ENCODE peak calls at places on chromosomes 3 and 15, in four cellular contexts. B is mucosa of descending colon, X is uterus, R is upper lobe of right lung. W is an unnamed sample. For H3K4me1, the result is how much of the 10 kb centered on the place peaks cover.

GRCh38 chr3:14113964-14114667 is 10.6 kb downstream of the CHCHD4 start:
- DNase-seq in B (peak), X (no peak), R (no peak), W (no peak)

GRCh38 chr3:53616330-53616729 is 121.9 kb downstream of the CACNA1D start:
- DNase-seq in B (no peak), X (no peak), R (no peak), W (no peak)

GRCh38 chr15:60121845-60122244 is 117.7 kb downstream of the FOXB1 start:
- DNase-seq in B (no peak), X (no peak), R (no peak), W (no peak)

GRCh38 chr3:126782554-126782953 is 78.5 kb downstream of the CHCHD6 start:
- DNase-seq in B (peak), X (no peak), R (no peak), W (no peak)

GRCh38 chr15:43525131-43525530 is 7.7 kb downstream of the MAP1A start:
- DNase-seq in B (no peak), X (no peak), R (no peak), W (no peak)

GRCh38 chr3:23761440-23761896 is 44.3 kb upstream of the UBE2E1 start:
- DNase-seq in B (peak), X (no peak), R (no peak), W (no peak)

GRCh38 chr3:119831022-119831421 is 49.1 kb downstream of the NR1I2 start:
- DNase-seq in B (no peak), X (no peak), R (no peak), W (no peak)

GRCh38 chr3:134092231-134092701 is 62.5 kb upstream of the SLCO2A1 start:
- DNase-seq in B (no peak), X (no peak), R (no peak), W (no peak)

GRCh38 chr3:39502838-39503145 is 35.3 kb downstream of the MOBP start:
- DNase-seq in B (peak), X (no peak), R (no peak), W (no peak)

GRCh38 chr15:70479785-70480184 is 283.6 kb downstream of the UACA start:
- DNase-seq in B (no peak), X (no peak), R (no peak), W (no peak)

GRCh38 chr3:187765342-187765741 is 20.1 kb upstream of the BCL6 start:
- DNase-seq in B (no peak), X (no peak), R (no peak), W (no peak)

GRCh38 chr15:41790756-41791546 is 16.7 kb downstream of the MAPKBP1 start:
- DNase-seq in B (no peak), X (peak), R (no peak), W (no peak)

GRCh38 chr3:195788711-195789581 is 22.8 kb downstream of the MUC4 start:
- DNase-seq in B (no peak), X (no peak), R (no peak), W (no peak)

GRCh38 chr3:107271787-107272387 is 105.4 kb upstream of the CCDC54 start:
- DNase-seq in B (no peak), X (no peak), R (no peak), W (no peak)

GRCh38 chr3:96169111-96169510 is 645.3 kb upstream of the EPHA6 start:
- DNase-seq in B (no peak), X (no peak), R (no peak), W (no peak)

GRCh38 chr3:185824467-185825378 is at the start of gene IGF2BP2:
- DNase-seq in B (peak), X (peak), R (peak), W (no peak)

GRCh38 chr3:76487446-76487845 is 552.5 kb upstream of the ROBO2 start:
- DNase-seq in B (no peak), X (no peak), R (no peak), W (no peak)

GRCh38 chr15:66078196-66078928 is 175.2 kb downstream of the MEGF11 start:
- DNase-seq in B (no peak), X (no peak), R (no peak), W (no peak)

GRCh38 chr3:196624008-196624790 is 15.3 kb upstream of the NRROS start:
- DNase-seq in B (peak), X (no peak), R (no peak), W (no peak)

GRCh38 chr3:196207833-196208607 is 3.2 kb downstream of the ZDHHC19 start:
- DNase-seq in B (peak), X (no peak), R (peak), W (no peak)

GRCh38 chr3:157526036-157526435 is 22.8 kb upstream of the VEPH1 start:
- DNase-seq in B (no peak), X (no peak), R (no peak), W (no peak)

GRCh38 chr3:67640023-67640660 is 14.3 kb downstream of the SUCLG2 start:
- DNase-seq in B (no peak), X (no peak), R (no peak), W (no peak)

GRCh38 chr3:48426401-48426909 is 3.4 kb downstream of the PLXNB1 start:
- DNase-seq in B (no peak), X (no peak), R (no peak), W (no peak)

GRCh38 chr15:40471778-40472130 is 970 bp downstream of the CHST14 start:
- DNase-seq in B (no peak), X (no peak), R (peak), W (no peak)

GRCh38 chr3:35829499-35829898 is 190.2 kb downstream of the ARPP21 start:
- DNase-seq in B (no peak), X (no peak), R (no peak), W (no peak)

GRCh38 chr3:83224101-83224868 is 1462.8 kb upstream of the GBE1 start:
- DNase-seq in B (no peak), X (no peak), R (no peak), W (no peak)

GRCh38 chr3:62201438-62202035 is 171.8 kb downstream of the FEZF2 start:
- DNase-seq in B (peak), X (no peak), R (no peak), W (no peak)

GRCh38 chr3:66411436-66411835 is 89.4 kb downstream of the LRIG1 start:
- DNase-seq in B (no peak), X (peak), R (no peak), W (no peak)

GRCh38 chr15:68335655-68336054 is 58.1 kb downstream of the FEM1B start:
- DNase-seq in B (no peak), X (no peak), R (no peak), W (no peak)

GRCh38 chr15:45585069-45585468 is 2.1 kb upstream of the BLOC1S6 start:
- DNase-seq in B (no peak), X (no peak), R (no peak), W (no peak)

GRCh38 chr3:61615643-61616042 is 54.3 kb downstream of the PTPRG start:
- DNase-seq in B (no peak), X (peak), R (no peak), W (no peak)

GRCh38 chr3:120560304-120561250 is 35.6 kb upstream of the NDUFB4 start:
- DNase-seq in B (no peak), X (no peak), R (no peak), W (no peak)

GRCh38 chr3:61358364-61358763 is 107.1 kb upstream of the FHIT start:
- DNase-seq in B (peak), X (peak), R (peak), W (no peak)

GRCh38 chr3:71208273-71209095 is 375.0 kb downstream of the FOXP1 start:
- DNase-seq in B (peak), X (no peak), R (no peak), W (no peak)

GRCh38 chr3:48119495-48120193 is 68.6 kb downstream of the CDC25A start:
- DNase-seq in B (peak), X (peak), R (no peak), W (no peak)

GRCh38 chr3:178159691-178160090 is 376.5 kb upstream of the KCNMB2 start:
- DNase-seq in B (no peak), X (no peak), R (no peak), W (peak)

GRCh38 chr15:40047413-40048154 is 8.6 kb upstream of the SRP14 start:
- DNase-seq in B (peak), X (peak), R (peak), W (no peak)

GRCh38 chr15:62903437-62903836 is 139.1 kb upstream of the TPM1 start:
- DNase-seq in B (no peak), X (no peak), R (no peak), W (no peak)
- H3K4me1 ChIP-seq in B (under half), X (under half), R (under half), W (under half)

GRCh38 chr15:22951381-22952280 is 28.5 kb downstream of the CYFIP1 start:
- DNase-seq in B (no peak), X (no peak), R (no peak), W (no peak)

GRCh38 chr15:22954326-22954725 is 25.8 kb downstream of the CYFIP1 start:
- DNase-seq in B (no peak), X (no peak), R (no peak), W (no peak)

GRCh38 chr15:22954798-22955543 is 25.2 kb downstream of the CYFIP1 start:
- DNase-seq in B (no peak), X (no peak), R (no peak), W (no peak)

GRCh38 chr15:22951031-22951380 is 29.2 kb downstream of the CYFIP1 start:
- DNase-seq in B (no peak), X (no peak), R (no peak), W (no peak)

DNA sequence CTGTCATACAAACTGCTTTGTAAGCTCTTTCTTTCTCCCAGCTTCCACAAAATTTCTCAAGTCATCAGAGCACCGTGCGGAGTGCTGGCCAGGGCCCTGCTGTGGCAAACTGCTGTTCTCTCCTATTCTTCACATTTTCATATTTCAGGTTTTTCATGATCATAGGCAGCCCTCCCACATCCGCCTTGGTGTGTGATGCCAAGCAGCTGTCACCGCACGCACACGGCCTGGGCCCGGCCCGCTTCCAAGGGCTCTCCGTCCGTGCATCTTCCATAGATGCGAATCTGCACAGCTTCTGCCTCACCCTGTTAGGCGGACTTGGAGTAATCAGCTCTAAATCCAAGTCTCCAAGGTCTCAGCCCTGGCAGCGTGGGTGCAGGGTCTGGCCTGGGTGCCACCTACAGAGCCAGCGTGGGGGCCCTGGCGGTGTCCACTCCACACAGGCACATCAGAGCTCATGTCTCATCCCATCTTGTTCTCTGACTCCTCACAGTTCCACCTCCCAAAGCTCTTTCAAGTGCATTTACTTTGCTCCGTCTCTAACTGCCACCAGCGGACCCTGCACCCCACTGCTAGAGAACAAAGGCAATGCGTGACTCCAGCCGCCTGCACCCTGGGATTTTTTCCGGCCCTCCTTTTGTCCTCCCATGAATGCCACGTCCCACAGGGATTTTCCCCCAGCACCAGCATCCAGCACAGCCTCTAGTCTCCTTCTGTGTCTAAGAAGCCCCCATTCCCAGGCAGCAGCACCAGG is 27.2 kb downstream of the CYFIP1 start:
- DNase-seq in B (no peak), X (no peak), R (no peak), W (peak)
- H3K4me1 ChIP-seq in B (under half), X (under half), R (half or more), W (under half)

GRCh38 chr3:11556234-11556633 is 87.5 kb downstream of the VGLL4 start:
- DNase-seq in B (no peak), X (no peak), R (peak), W (no peak)
- H3K4me1 ChIP-seq in B (under half), X (under half), R (half or more), W (under half)

DNA sequence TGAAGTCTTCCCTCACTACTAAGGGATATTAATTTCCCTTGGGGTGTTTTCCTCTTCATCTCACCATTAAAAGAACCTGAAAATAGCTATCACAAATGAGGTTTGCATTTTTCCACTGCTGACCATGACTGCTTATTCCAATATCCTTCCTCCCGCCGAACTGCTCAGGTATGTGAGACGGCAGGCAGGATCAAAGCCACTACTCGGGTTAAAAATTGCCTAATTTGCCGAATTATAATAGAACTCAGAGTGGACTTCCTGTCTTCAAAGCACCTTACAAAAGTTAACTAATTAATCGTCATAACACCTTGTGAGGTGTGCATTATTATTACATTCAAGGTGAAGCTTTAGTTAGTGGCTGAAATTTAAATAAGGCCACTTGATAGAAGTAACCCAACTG is 655.2 kb upstream of the ADAMTS9 start:
- DNase-seq in B (no peak), X (no peak), R (no peak), W (no peak)
- H3K4me1 ChIP-seq in B (under half), X (under half), R (under half), W (under half)

GRCh38 chr15:89138999-89139612 is 50.9 kb downstream of the ABHD2 start:
- DNase-seq in B (no peak), X (no peak), R (no peak), W (no peak)

GRCh38 chr15:89137926-89138325 is 49.7 kb downstream of the ABHD2 start:
- DNase-seq in B (no peak), X (no peak), R (no peak), W (no peak)

GRCh38 chr15:89139613-89140499 is 51.6 kb downstream of the ABHD2 start:
- DNase-seq in B (no peak), X (no peak), R (no peak), W (no peak)

GRCh38 chr15:89136084-89136806 is 48.0 kb downstream of the ABHD2 start:
- DNase-seq in B (no peak), X (no peak), R (no peak), W (no peak)

DNA sequence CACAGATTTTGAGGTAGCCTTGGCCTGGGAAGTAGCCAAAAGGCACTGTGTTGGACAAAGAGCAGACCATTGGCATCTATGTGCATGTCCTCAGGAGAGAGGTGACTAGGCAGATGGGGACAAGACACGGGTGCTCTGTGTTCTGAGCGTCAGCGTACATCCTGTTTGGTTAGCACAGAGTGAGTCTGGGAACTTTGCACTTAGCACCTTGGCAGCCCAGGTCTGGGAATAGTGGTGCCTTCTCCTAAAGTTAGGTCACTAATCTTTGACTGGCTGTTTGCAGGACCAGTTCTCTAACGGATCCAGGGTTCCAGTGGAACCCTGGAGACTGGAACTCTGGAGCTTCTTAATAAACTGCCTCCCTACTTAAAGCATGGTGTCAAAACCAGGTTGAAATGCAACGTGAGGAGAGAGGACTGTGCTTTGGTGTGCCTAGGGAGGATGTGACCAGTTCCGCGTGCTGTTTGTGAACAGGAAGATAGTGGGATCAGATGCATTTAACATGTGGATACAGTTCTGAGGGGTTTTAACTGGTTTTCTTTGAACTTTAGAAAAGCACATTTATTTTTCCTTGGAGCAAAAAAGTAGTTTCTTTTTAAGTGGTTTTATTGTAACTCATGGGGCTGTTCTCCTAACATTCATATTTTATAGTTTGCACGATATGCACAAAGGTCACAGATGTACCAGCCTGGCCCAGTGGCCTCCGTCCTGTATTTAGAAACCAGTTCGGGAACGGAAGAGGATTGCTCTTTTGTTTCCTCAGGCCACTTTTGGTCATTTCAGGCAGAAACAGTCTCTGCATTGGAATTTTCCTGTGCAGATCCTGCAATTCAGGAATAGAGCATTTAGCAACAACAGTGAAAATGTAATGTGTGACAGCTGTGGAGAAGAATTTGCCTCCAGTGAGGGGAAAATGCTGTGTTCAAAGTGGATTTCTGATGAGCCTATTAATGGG is 48.8 kb downstream of the ABHD2 start:
- DNase-seq in B (no peak), X (no peak), R (no peak), W (no peak)
- H3K4me1 ChIP-seq in B (under half), X (under half), R (half or more), W (under half)

DNA sequence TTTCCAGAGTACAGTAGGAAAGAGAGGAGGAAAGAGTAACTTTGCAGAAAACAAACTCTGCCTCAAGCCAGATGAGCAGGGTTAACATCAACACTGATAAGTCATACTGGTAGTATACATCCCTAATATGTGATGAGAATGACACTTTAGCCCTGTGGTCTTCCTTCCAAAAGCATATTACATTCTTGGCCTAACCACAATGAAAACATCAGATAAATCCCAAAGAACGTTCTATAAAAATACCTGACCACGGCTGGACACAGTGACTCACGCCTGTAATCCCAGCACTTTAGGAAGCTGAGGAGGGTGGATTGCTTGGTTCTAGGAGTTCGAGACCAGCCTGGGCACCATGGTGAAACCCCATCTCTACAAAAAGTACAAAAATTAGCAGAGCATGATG is 4.8 kb downstream of the TMCC1 start:
- DNase-seq in B (no peak), X (no peak), R (no peak), W (no peak)
- H3K4me1 ChIP-seq in B (under half), X (under half), R (under half), W (under half)

GRCh38 chr3:173001622-173002021 is 139.4 kb downstream of the SPATA16 start:
- DNase-seq in B (no peak), X (no peak), R (no peak), W (no peak)
- H3K4me1 ChIP-seq in B (under half), X (under half), R (under half), W (under half)

DNA sequence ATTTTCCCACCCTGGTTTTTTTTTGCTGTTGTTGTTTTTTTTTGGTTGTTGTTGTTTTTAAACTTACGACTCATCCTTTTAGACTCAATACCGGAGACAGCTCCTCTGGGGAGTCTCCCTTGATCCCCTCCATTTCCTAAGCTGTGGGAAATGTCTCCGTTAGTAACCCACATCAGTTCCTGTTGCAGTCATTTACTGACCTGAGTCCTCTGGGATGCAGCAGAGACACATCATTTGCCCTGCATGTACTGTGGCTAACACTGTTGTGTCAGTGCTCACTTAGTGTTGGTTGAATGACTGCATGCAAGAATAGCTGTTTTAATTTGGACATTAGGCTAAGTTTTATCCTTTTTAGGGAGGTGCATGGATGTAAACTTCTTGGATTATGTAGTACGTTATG is 83.8 kb downstream of the MBNL1 start:
- DNase-seq in B (no peak), X (no peak), R (no peak), W (no peak)
- H3K4me1 ChIP-seq in B (under half), X (under half), R (under half), W (under half)